ENCODE peak calls at places on chromosomes 6 and 20, in four cellular contexts. Z, B, M and K are unnamed samples.

GRCh38 chr6:15752820-15753219 is 90.0 kb upstream of the DTNBP1 start:
- DNase-seq in Z (no peak), B (peak; percentile 71), M (no peak), K (no peak)

GRCh38 chr6:135944120-135944519 is 92.6 kb downstream of the PDE7B start:
- DNase-seq in Z (no peak), B (no peak), M (no peak), K (no peak)

GRCh38 chr6:100163035-100163434 is 169.0 kb upstream of the MCHR2 start:
- DNase-seq in Z (peak; percentile 44), B (no peak), M (no peak), K (no peak)

GRCh38 chr6:75882734-75883133 is 133.7 kb downstream of the MYO6 start:
- DNase-seq in Z (no peak), B (no peak), M (no peak), K (peak; percentile 79)

GRCh38 chr6:46288863-46289262 is 118.1 kb upstream of the ENPP5 start:
- DNase-seq in Z (no peak), B (no peak), M (no peak), K (no peak)

GRCh38 chr6:90025418-90026089 is 131.3 kb downstream of the GJA10 start:
- DNase-seq in Z (no peak), B (no peak), M (no peak), K (peak; percentile 97)

GRCh38 chr6:48552905-48553304 is 441.9 kb upstream of the PTCHD4 start:
- DNase-seq in Z (no peak), B (no peak), M (no peak), K (no peak)

GRCh38 chr6:131749023-131749422 is 38.2 kb upstream of the CTAGE9 start:
- DNase-seq in Z (no peak), B (no peak), M (no peak), K (no peak)

GRCh38 chr20:3755269-3755668 is 12.3 kb downstream of the ADISSP start:
- DNase-seq in Z (no peak), B (no peak), M (no peak), K (no peak)

GRCh38 chr20:13095013-13095412 is 86.2 kb downstream of the SPTLC3 start:
- DNase-seq in Z (no peak), B (no peak), M (no peak), K (no peak)

GRCh38 chr6:53557005-53557715 is 12.3 kb upstream of the GCLC start:
- DNase-seq in Z (no peak), B (no peak), M (no peak), K (no peak)

GRCh38 chr20:23995905-23996666 is 7.5 kb upstream of the GGTLC1 start:
- DNase-seq in Z (no peak), B (peak; percentile 31), M (peak; percentile 3), K (peak; percentile 24)

GRCh38 chr6:44029489-44030185 is 97.6 kb downstream of the MRPL14 start:
- DNase-seq in Z (no peak), B (no peak), M (no peak), K (peak; percentile 77)

GRCh38 chr6:131013495-131013894 is 49.5 kb downstream of the EPB41L2 start:
- DNase-seq in Z (no peak), B (no peak), M (no peak), K (peak; percentile 88)

GRCh38 chr20:1838479-1839279 is 56.5 kb upstream of the SIRPA start:
- DNase-seq in Z (no peak), B (peak; percentile 42), M (no peak), K (no peak)

GRCh38 chr6:36830577-36830976 is 8.7 kb downstream of the CPNE5 start:
- DNase-seq in Z (no peak), B (no peak), M (no peak), K (no peak)

GRCh38 chr6:36666726-36667591 is 11.6 kb upstream of the CDKN1A start:
- DNase-seq in Z (peak; percentile 82), B (peak; percentile 67), M (no peak), K (peak; percentile 96)

GRCh38 chr6:8299034-8299433 is 136.3 kb downstream of the SLC35B3 start:
- DNase-seq in Z (no peak), B (no peak), M (no peak), K (no peak)

GRCh38 chr6:29953706-29954105 is 11.4 kb downstream of the HLA-A start:
- DNase-seq in Z (no peak), B (no peak), M (no peak), K (no peak)

GRCh38 chr6:34964564-34964963 is 75.5 kb downstream of the ANKS1A start:
- DNase-seq in Z (no peak), B (no peak), M (no peak), K (no peak)

GRCh38 chr20:18005170-18005989 is 36.6 kb downstream of the MGME1 start:
- DNase-seq in Z (peak; percentile 47), B (peak; percentile 75), M (peak; percentile 39), K (no peak)

GRCh38 chr6:4591218-4591617 is 185.0 kb upstream of the CDYL start:
- DNase-seq in Z (no peak), B (no peak), M (no peak), K (no peak)

GRCh38 chr6:3797231-3798200 is 46.0 kb upstream of the PXDC1 start:
- DNase-seq in Z (no peak), B (peak; percentile 61), M (no peak), K (peak; percentile 79)

GRCh38 chr20:38407321-38407720 is 27.8 kb downstream of the SNHG17 start:
- DNase-seq in Z (no peak), B (no peak), M (no peak), K (no peak)

GRCh38 chr6:53795702-53796450 is 1.1 kb downstream of the LRRC1 start:
- DNase-seq in Z (no peak), B (peak; percentile 67), M (no peak), K (peak; percentile 28)

GRCh38 chr6:399785-400517 is 8.4 kb downstream of the IRF4 start:
- DNase-seq in Z (no peak), B (no peak), M (no peak), K (no peak)

GRCh38 chr6:84349542-84349941 is 122.1 kb upstream of the CEP162 start:
- DNase-seq in Z (no peak), B (no peak), M (no peak), K (no peak)

GRCh38 chr20:17558154-17558940 is 11.5 kb upstream of the DSTN start:
- DNase-seq in Z (peak; percentile 68), B (peak; percentile 89), M (no peak), K (peak; percentile 91)

DNA sequence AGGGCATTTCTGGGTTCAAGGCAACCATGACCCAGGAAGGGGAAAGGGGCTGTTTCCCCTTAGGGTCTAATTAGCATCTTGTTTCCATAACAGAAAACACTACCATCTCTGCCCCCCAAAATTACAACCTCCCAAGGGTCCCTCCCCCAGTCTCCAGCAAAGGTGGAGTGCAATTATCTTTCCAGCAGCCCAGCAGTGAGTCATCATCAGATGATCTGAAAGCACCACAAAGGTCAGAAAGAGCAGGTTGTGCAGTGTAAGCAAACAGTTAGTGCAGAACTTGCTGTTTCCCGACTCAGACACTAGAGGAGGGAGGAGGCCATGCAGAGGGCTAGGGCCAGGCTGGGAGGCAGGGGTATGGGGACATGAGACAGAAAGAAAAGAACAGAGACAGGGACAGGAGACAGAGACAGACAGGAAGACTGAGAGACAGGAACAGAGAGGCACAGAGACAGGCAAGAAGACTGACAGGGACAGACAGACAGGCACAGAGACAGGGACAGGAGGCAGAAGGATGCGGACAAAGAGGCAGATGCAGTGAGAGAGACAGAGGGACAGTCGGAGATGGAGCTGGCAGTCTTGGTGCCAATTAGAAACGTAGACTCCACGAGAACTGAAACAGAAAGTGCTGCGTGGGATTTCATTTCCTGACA is 62.5 kb downstream of the PYGB start:
- DNase-seq in Z (no peak), B (peak; percentile 64), M (no peak), K (peak; percentile 96)
- H3K9ac ChIP-seq in Z (no peak overlapping the region), B (peak overlapping the region; percentile 17), M (no peak overlapping the region), K (peak overlapping the region; percentile 86)

GRCh38 chr6:154921482-154921881 is 73.6 kb upstream of the TIAM2 start:
- DNase-seq in Z (no peak), B (no peak), M (no peak), K (no peak)

GRCh38 chr6:154920502-154921200 is 74.5 kb upstream of the TIAM2 start:
- DNase-seq in Z (no peak), B (no peak), M (no peak), K (no peak)

GRCh38 chr6:154916857-154917256 is 78.3 kb upstream of the TIAM2 start:
- DNase-seq in Z (no peak), B (no peak), M (no peak), K (no peak)

GRCh38 chr6:154917941-154918340 is 77.2 kb upstream of the TIAM2 start:
- DNase-seq in Z (no peak), B (no peak), M (no peak), K (no peak)

DNA sequence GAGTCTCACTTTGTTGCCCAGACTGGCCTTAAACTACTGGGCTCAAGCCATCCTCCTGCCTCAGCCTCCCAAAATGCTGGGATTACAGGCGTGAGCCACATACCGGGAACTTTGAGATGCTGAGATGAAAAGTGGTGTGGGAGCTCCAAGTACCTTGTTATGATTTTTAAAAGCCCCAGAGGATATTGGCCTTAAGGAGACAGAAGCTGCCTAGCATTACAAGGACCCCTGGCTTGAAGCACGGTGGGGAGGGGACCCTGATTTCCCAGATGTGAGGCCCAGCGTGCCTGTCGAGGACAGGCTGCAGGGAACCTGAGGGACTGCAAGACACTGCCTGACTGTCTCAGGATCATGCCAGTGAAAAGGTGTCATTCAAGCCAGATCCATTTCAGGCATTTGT is 75.3 kb upstream of the TIAM2 start:
- DNase-seq in Z (no peak), B (no peak), M (no peak), K (no peak)
- H3K23ac ChIP-seq in Z (no peak overlapping the region), B (no peak overlapping the region), M (no peak overlapping the region), K (no peak overlapping the region)

GRCh38 chr20:62683136-62683535 is 25.5 kb upstream of the NTSR1 start:
- DNase-seq in Z (no peak), B (no peak), M (no peak), K (no peak)

GRCh38 chr20:62676976-62677375 is 31.7 kb upstream of the NTSR1 start:
- DNase-seq in Z (no peak), B (no peak), M (no peak), K (no peak)

GRCh38 chr20:62677678-62678077 is 31.0 kb upstream of the NTSR1 start:
- DNase-seq in Z (no peak), B (no peak), M (no peak), K (no peak)

GRCh38 chr20:62678553-62678952 is 30.1 kb upstream of the NTSR1 start:
- DNase-seq in Z (no peak), B (no peak), M (no peak), K (no peak)

GRCh38 chr20:62679978-62680589 is 28.6 kb upstream of the NTSR1 start:
- DNase-seq in Z (no peak), B (no peak), M (no peak), K (no peak)
- H3K56ac ChIP-seq in Z (no peak overlapping the region), B (no peak overlapping the region), M (no peak overlapping the region), K (no peak overlapping the region)

GRCh38 chr6:150683320-150683719 is 83.6 kb downstream of the PLEKHG1 start:
- DNase-seq in Z (no peak), B (no peak), M (no peak), K (no peak)
- H3K9ac ChIP-seq in Z (no peak overlapping the region), B (no peak overlapping the region), M (no peak overlapping the region), K (no peak overlapping the region)